ENCODE peak calls at places on chromosome 13, in four cellular contexts. Q is GM12878, G is K562, I is endothelial cell of umbilical vein. V is an unnamed sample.

GRCh38 chr13:26117620-26118019 is 65.8 kb upstream of the SHISA2 start:
- DNase-seq in G (no peak), I (no peak), Q (no peak), V (no peak)

GRCh38 chr13:65472336-65472735 is 1757.8 kb downstream of the PCDH9 start:
- DNase-seq in I (no peak), Q (no peak), G (no peak), V (no peak)

GRCh38 chr13:53281677-53282076 is 253.1 kb downstream of the OLFM4 start:
- DNase-seq in Q (no peak), G (no peak), I (no peak), V (no peak)

GRCh38 chr13:74068471-74068870 is 65.7 kb downstream of the KLF12 start:
- DNase-seq in G (no peak), Q (no peak), I (no peak), V (no peak)

GRCh38 chr13:41231786-41232185 is 31.6 kb downstream of the MTRF1 start:
- DNase-seq in G (no peak), I (peak; percentile 46), Q (peak; percentile 24), V (peak; percentile 37)

GRCh38 chr13:111901301-111901905 is 165.5 kb upstream of the SOX1 start:
- DNase-seq in G (no peak), I (no peak), Q (no peak), V (no peak)

GRCh38 chr13:101018720-101019119 is 344.1 kb upstream of the TMTC4 start:
- DNase-seq in G (no peak), I (no peak), Q (no peak), V (peak; percentile 71)

GRCh38 chr13:100818706-100819105 is 144.1 kb upstream of the TMTC4 start:
- DNase-seq in Q (no peak), I (no peak), G (no peak), V (no peak)

GRCh38 chr13:40376296-40376849 is 290.1 kb downstream of the FOXO1 start:
- DNase-seq in G (no peak), I (no peak), Q (no peak), V (no peak)

GRCh38 chr13:45101327-45102018 is 18.8 kb upstream of the GTF2F2 start:
- DNase-seq in I (no peak), Q (no peak), G (no peak), V (no peak)

GRCh38 chr13:98471895-98472294 is 105.0 kb downstream of the STK24 start:
- DNase-seq in G (no peak), I (no peak), Q (no peak), V (no peak)

GRCh38 chr13:112132142-112132541 is 65.2 kb downstream of the SOX1 start:
- DNase-seq in I (no peak), G (no peak), Q (no peak), V (no peak)

GRCh38 chr13:28346136-28346535 is 148.8 kb downstream of the FLT1 start:
- DNase-seq in Q (no peak), I (no peak), G (no peak), V (peak; percentile 38)

GRCh38 chr13:48575014-48575413 is 42.1 kb upstream of the RCBTB2 start:
- DNase-seq in I (no peak), Q (no peak), G (no peak), V (no peak)

GRCh38 chr13:83878691-83879410 is 3.4 kb downstream of the SLITRK1 start:
- DNase-seq in Q (no peak), I (no peak), G (no peak), V (no peak)

GRCh38 chr13:83880275-83881027 is 1.8 kb downstream of the SLITRK1 start:
- DNase-seq in Q (no peak), G (no peak), I (no peak), V (no peak)

GRCh38 chr13:83879431-83880171 is 2.7 kb downstream of the SLITRK1 start:
- DNase-seq in G (no peak), I (no peak), Q (no peak), V (no peak)

GRCh38 chr13:83876546-83876945 is 5.7 kb downstream of the SLITRK1 start:
- DNase-seq in I (no peak), Q (peak; percentile 31), G (no peak), V (no peak)

GRCh38 chr13:83877901-83878300 is 4.4 kb downstream of the SLITRK1 start:
- DNase-seq in G (no peak), Q (no peak), I (no peak), V (no peak)
- TF ChIP-seq FOS in G (no peak), Q (no peak), I (no peak), V (no peak)

GRCh38 chr13:30851697-30852096 is 54.4 kb upstream of the MEDAG start:
- DNase-seq in G (no peak), I (no peak), Q (peak; percentile 33), V (no peak)

GRCh38 chr13:30849611-30850010 is 56.5 kb upstream of the MEDAG start:
- DNase-seq in G (no peak), Q (no peak), I (no peak), V (no peak)

GRCh38 chr13:30848332-30849027 is 57.6 kb upstream of the MEDAG start:
- DNase-seq in G (no peak), Q (no peak), I (no peak), V (no peak)

GRCh38 chr13:30850204-30850866 is 55.7 kb upstream of the MEDAG start:
- DNase-seq in I (no peak), G (no peak), Q (no peak), V (no peak)

GRCh38 chr13:30850867-30851211 is 55.2 kb upstream of the MEDAG start:
- DNase-seq in G (no peak), I (no peak), Q (no peak), V (no peak)
- TF ChIP-seq FOS in G (no peak), I (no peak), Q (no peak), V (no peak)

GRCh38 chr13:81791636-81792035 is 1450.7 kb upstream of the SPRY2 start:
- DNase-seq in Q (no peak), I (no peak), G (no peak), V (no peak)
- TF ChIP-seq FOS in Q (no peak), I (no peak), G (no peak), V (no peak)

DNA sequence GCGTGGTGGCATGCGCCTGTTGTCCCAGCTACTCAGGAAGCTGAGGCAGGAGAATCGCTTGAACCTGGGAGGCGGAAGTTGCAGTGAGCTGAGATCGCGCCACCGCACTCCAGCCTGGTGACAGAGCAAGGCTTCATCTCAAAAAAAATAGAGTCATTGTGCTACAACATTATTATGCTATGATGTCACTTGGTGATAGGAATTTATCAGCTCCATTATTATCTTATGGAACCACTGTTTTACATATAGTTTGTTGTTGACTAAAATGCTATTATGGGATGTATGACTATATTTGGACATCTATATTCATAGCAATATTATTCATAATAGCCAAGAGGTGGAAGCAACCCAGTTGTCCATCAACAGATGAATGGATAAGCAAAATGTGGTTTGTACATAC is 26.4 kb upstream of the SLC7A1 start:
- DNase-seq in Q (no peak), G (no peak), I (no peak), V (peak; percentile 33)
- TF ChIP-seq FOS in Q (no peak), G (no peak), I (no peak), V (no peak)